ENCODE peak calls at places on chromosomes 3 and 15, in ten cellular contexts. U is astrocyte, N is keratinocyte, O is retinal pigment epithelial cell, R is WERI-Rb-1, W is GM10248, A is RWPE1, L is foreskin fibroblast, V is dorsolateral prefrontal cortex, F is progenitor cell of endocrine pancreas. D is an unnamed sample.

GRCh38 chr3:71870966-71871512 is 86.1 kb upstream of the PROK2 start:
- DNase-seq in U (no peak), N (no peak), O (no peak), R (no peak), W (no peak), A (no peak), L (no peak), V (no peak), F (no peak), D (no peak)

GRCh38 chr3:138492980-138493675 is 58.7 kb downstream of the ESYT3 start:
- DNase-seq in U (no peak), N (no peak), O (no peak), R (no peak), W (no peak), A (no peak), L (no peak), V (no peak), F (no peak), D (no peak)

GRCh38 chr15:90004671-90005070 is 3.5 kb downstream of the ZNF710 start:
- DNase-seq in U (peak), N (peak), O (no peak), R (no peak), W (no peak), A (peak), L (peak), V (no peak), F (no peak), D (peak)

GRCh38 chr3:45110185-45110833 is 35.9 kb downstream of the CDCP1 start:
- DNase-seq in U (no peak), N (no peak), O (no peak), R (no peak), W (peak), A (no peak), L (no peak), V (no peak), F (no peak), D (no peak)

GRCh38 chr3:113438224-113438623 is 3.1 kb downstream of the CFAP44 start:
- DNase-seq in U (no peak), N (no peak), O (no peak), R (no peak), W (no peak), A (no peak), L (no peak), V (no peak), F (no peak), D (no peak)

GRCh38 chr3:71681224-71681668 is 44.0 kb downstream of the EIF4E3 start:
- DNase-seq in U (peak), N (no peak), O (no peak), R (peak), W (peak), A (peak), L (peak), V (peak), F (peak), D (no peak)

GRCh38 chr15:91263632-91264477 is 163.8 kb downstream of the SV2B start:
- DNase-seq in U (peak), N (no peak), O (no peak), R (peak), W (no peak), A (peak), L (no peak), V (no peak), F (no peak), D (no peak)

GRCh38 chr3:42014949-42015533 is 53.1 kb upstream of the ULK4 start:
- DNase-seq in U (no peak), N (no peak), O (no peak), R (peak), W (no peak), A (no peak), L (no peak), V (no peak), F (no peak), D (no peak)

GRCh38 chr15:77173487-77173886 is 102.6 kb upstream of the TSPAN3 start:
- DNase-seq in U (no peak), N (no peak), O (no peak), R (peak), W (no peak), A (no peak), L (no peak), V (no peak), F (no peak), D (no peak)

GRCh38 chr3:105700575-105700974 is 168.2 kb downstream of the CBLB start:
- DNase-seq in U (no peak), N (no peak), O (no peak), R (no peak), W (no peak), A (no peak), L (no peak), V (no peak), F (no peak), D (no peak)

GRCh38 chr3:190032924-190033323 is 87.8 kb downstream of the P3H2 start:
- DNase-seq in U (no peak), N (no peak), O (no peak), R (no peak), W (no peak), A (no peak), L (no peak), V (no peak), F (no peak), D (no peak)

GRCh38 chr15:70397816-70398215 is 300.1 kb upstream of the TLE3 start:
- DNase-seq in U (no peak), N (no peak), O (no peak), R (no peak), W (no peak), A (no peak), L (no peak), V (no peak), F (no peak), D (no peak)

GRCh38 chr3:185756477-185756876 is 68.4 kb downstream of the IGF2BP2 start:
- DNase-seq in U (no peak), N (no peak), O (no peak), R (no peak), W (no peak), A (no peak), L (no peak), V (no peak), F (no peak), D (no peak)

GRCh38 chr3:197520311-197521276 is 35.2 kb downstream of the BDH1 start:
- DNase-seq in U (peak), N (no peak), O (no peak), R (peak), W (no peak), A (peak), L (peak), V (no peak), F (no peak), D (no peak)

GRCh38 chr3:120432105-120432860 is 18.5 kb downstream of the FSTL1 start:
- DNase-seq in U (peak), N (no peak), O (peak), R (no peak), W (no peak), A (no peak), L (no peak), V (no peak), F (no peak), D (no peak)

GRCh38 chr15:91867581-91868026 is 14.1 kb downstream of the SLCO3A1 start:
- DNase-seq in U (peak), N (peak), O (peak), R (no peak), W (no peak), A (peak), L (peak), V (no peak), F (no peak), D (peak)

GRCh38 chr3:64799606-64800005 is 111.8 kb upstream of the ADAMTS9 start:
- DNase-seq in U (no peak), N (no peak), O (no peak), R (no peak), W (no peak), A (no peak), L (no peak), V (no peak), F (no peak), D (no peak)

GRCh38 chr3:152943645-152944044 is 108.7 kb downstream of the P2RY1 start:
- DNase-seq in U (peak), N (no peak), O (no peak), R (no peak), W (no peak), A (peak), L (no peak), V (no peak), F (no peak), D (no peak)

GRCh38 chr3:160869825-160870224 is 113.8 kb downstream of the PPM1L start:
- DNase-seq in U (no peak), N (no peak), O (no peak), R (peak), W (no peak), A (peak), L (no peak), V (no peak), F (no peak), D (no peak)

GRCh38 chr15:91678003-91678402 is 175.5 kb upstream of the SLCO3A1 start:
- DNase-seq in U (no peak), N (no peak), O (no peak), R (no peak), W (no peak), A (no peak), L (no peak), V (no peak), F (no peak), D (no peak)

GRCh38 chr3:167110906-167111305 is 269.2 kb downstream of the ZBBX start:
- DNase-seq in U (peak), N (no peak), O (no peak), R (no peak), W (no peak), A (peak), L (no peak), V (no peak), F (no peak), D (no peak)

GRCh38 chr3:113255100-113255853 is 43.9 kb downstream of the BOC start:
- DNase-seq in U (no peak), N (no peak), O (no peak), R (no peak), W (no peak), A (no peak), L (no peak), V (no peak), F (no peak), D (no peak)

GRCh38 chr3:34842706-34843478 is 796.4 kb upstream of the ARPP21 start:
- DNase-seq in U (peak), N (no peak), O (no peak), R (no peak), W (no peak), A (no peak), L (no peak), V (no peak), F (no peak), D (no peak)

GRCh38 chr3:194930439-194931204 is 244.9 kb downstream of the FAM43A start:
- DNase-seq in U (peak), N (no peak), O (peak), R (no peak), W (no peak), A (peak), L (peak), V (no peak), F (no peak), D (no peak)

GRCh38 chr15:97745481-97746071 is 214.9 kb upstream of the ARRDC4 start:
- DNase-seq in U (no peak), N (no peak), O (no peak), R (peak), W (peak), A (peak), L (no peak), V (no peak), F (no peak), D (no peak)

GRCh38 chr3:46558184-46559029 is 7.7 kb downstream of the LRRC2 start:
- DNase-seq in U (peak), N (peak), O (no peak), R (peak), W (peak), A (peak), L (peak), V (no peak), F (peak), D (peak)

GRCh38 chr15:56667517-56667916 is 65.8 kb downstream of the ZNF280D start:
- DNase-seq in U (no peak), N (no peak), O (no peak), R (no peak), W (no peak), A (no peak), L (no peak), V (no peak), F (no peak), D (no peak)

GRCh38 chr3:126053513-126053912 is 30.4 kb downstream of the SLC41A3 start:
- DNase-seq in U (peak), N (no peak), O (no peak), R (no peak), W (peak), A (peak), L (no peak), V (no peak), F (no peak), D (no peak)

GRCh38 chr3:196179380-196180308 is 31.6 kb downstream of the ZDHHC19 start:
- DNase-seq in U (peak), N (peak), O (peak), R (no peak), W (peak), A (peak), L (peak), V (peak), F (no peak), D (no peak)

GRCh38 chr3:64144241-64144900 is 80.9 kb downstream of the PRICKLE2 start:
- DNase-seq in U (no peak), N (no peak), O (no peak), R (peak), W (no peak), A (no peak), L (no peak), V (no peak), F (no peak), D (no peak)

GRCh38 chr15:65392368-65392767 is 14.6 kb upstream of the IGDCC3 start:
- DNase-seq in U (no peak), N (no peak), O (no peak), R (no peak), W (no peak), A (no peak), L (no peak), V (no peak), F (no peak), D (no peak)

GRCh38 chr3:54988302-54989022 is 60.6 kb upstream of the LRTM1 start:
- DNase-seq in U (peak), N (no peak), O (no peak), R (no peak), W (no peak), A (no peak), L (peak), V (no peak), F (no peak), D (peak)

GRCh38 chr3:45604066-45604465 is 9.5 kb downstream of the LIMD1 start:
- DNase-seq in U (no peak), N (no peak), O (no peak), R (no peak), W (no peak), A (no peak), L (no peak), V (no peak), F (no peak), D (no peak)

GRCh38 chr3:150020527-150020926 is 49.8 kb upstream of the PFN2 start:
- DNase-seq in U (peak), N (no peak), O (no peak), R (no peak), W (no peak), A (peak), L (peak), V (no peak), F (no peak), D (no peak)

GRCh38 chr15:38647683-38648082 is 83.1 kb upstream of the RASGRP1 start:
- DNase-seq in U (peak), N (peak), O (no peak), R (no peak), W (no peak), A (peak), L (no peak), V (no peak), F (no peak), D (no peak)
- TF ChIP-seq CTCF in U (peak), N (peak), O (peak), R (no peak), W (no peak), A (peak), L (peak), V (peak), F (peak), D (no peak)

GRCh38 chr3:142028174-142028833 is 121.0 kb downstream of the TFDP2 start:
- DNase-seq in U (peak), N (peak), O (peak), R (no peak), W (peak), A (peak), L (peak), V (no peak), F (no peak), D (no peak)
- TF ChIP-seq CTCF in U (no peak), N (no peak), O (no peak), R (no peak), W (no peak), A (no peak), L (no peak), V (no peak), F (peak), D (no peak)

DNA sequence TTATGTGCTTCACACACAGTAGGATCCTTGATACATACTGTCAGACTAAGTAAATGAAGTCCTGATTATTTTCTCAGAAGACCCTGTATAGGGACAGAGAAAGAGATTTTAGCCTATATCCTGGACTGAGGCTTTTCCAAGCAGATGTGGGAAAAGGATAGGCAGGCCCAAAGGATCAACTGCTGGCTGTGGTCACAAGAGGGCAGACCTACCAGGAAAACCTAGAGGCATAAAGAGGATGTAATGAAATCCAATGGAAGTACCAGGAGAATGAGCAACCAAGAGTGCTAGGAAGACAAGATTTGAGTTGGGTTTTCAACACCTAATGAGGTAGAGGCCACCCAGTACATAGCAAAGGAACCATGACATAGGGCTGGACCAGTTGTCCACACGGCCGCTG is 23.1 kb downstream of the DCLK3 start:
- DNase-seq in U (no peak), N (no peak), O (no peak), R (peak), W (no peak), A (no peak), L (peak), V (no peak), F (no peak), D (no peak)
- TF ChIP-seq CTCF in U (peak), N (no peak), O (peak), R (peak), W (no peak), A (no peak), L (peak), V (no peak), F (peak), D (no peak)

DNA sequence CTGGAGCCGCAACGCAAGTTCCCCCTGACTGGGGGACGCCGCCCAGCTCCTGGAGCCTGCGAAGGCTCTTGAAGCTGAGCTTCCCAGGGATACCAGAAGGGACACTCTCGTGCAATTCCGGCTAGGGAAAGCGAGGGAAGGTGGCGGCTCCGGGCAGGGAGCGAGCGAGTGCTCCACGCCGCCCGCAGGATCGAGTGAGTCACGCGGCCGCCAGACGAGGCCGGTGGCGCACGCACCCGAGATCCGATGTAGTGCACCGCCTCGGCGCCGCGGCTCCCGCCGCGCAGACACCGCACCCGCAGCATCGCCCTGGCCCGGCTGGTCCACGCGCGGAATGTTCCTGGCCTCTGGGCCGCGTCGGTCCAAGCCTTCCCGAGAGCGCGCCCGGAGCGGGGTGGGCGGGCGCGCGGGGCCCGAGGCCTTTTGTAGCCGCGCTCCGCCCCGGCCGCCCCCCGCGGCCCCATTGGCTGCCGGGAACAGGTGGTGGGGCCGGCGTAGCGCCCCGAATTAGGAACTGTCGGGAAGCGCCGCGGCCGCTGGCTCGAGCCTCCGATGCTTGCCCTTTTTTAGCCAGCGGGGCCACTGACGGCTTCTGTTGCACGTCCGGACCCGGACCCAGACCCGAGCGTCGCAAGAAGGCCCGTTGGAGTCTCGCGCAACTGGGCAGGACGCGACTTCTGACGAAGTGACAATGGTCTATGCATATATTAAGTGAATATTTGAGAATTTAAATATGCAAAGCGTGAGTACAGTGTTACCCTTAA is at the start of gene GATM:
- DNase-seq in U (peak), N (no peak), O (peak), R (peak), W (peak), A (peak), L (peak), V (peak), F (peak), D (peak)
- TF ChIP-seq CTCF in U (peak), N (peak), O (peak), R (peak), W (no peak), A (peak), L (peak), V (peak), F (peak), D (no peak)

DNA sequence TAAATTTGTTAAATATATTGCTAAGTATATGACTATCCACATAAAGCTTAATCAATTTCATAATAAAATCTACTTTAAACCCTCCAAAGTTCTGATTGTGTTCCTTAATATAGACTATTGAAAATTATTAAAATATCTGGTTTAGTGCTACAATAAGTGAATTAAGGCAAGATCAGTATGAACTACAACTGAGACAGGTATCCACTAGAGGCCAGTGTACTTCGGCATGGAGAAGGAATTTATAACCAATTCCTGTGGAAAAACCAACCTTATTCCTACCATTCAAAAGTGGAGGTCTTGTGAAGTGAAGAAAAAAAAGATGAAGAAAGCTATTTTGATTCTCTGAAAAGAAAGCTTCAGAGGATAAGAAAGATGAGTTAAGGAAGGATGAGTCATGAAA is 237.7 kb downstream of the SUCLG2 start:
- DNase-seq in U (no peak), N (no peak), O (no peak), R (no peak), W (no peak), A (no peak), L (no peak), V (no peak), F (no peak), D (no peak)
- TF ChIP-seq CTCF in U (peak), N (no peak), O (peak), R (no peak), W (no peak), A (no peak), L (no peak), V (no peak), F (peak), D (no peak)

GRCh38 chr3:127791221-127791913 is 30.9 kb downstream of the MGLL start:
- DNase-seq in U (peak), N (no peak), O (no peak), R (peak), W (peak), A (peak), L (peak), V (no peak), F (no peak), D (no peak)
- TF ChIP-seq CTCF in U (no peak), N (peak), O (peak), R (peak), W (peak), A (no peak), L (peak), V (peak), F (peak), D (no peak)

D was measured in omental fat pad.